ENCODE peak calls at places on chromosomes 7 and 10, in five cellular contexts. V, G, K, B and N are unnamed samples.

GRCh38 chr7:149459540-149460433 is 1.1 kb downstream of the ZNF777 start:
- DNase-seq in B (no peak), G (no peak), K (peak; percentile 19), V (peak; percentile 26), N (no peak)

GRCh38 chr10:98030991-98031431 is 590 bp upstream of the CRTAC1 start:
- DNase-seq in K (no peak), V (no peak), B (no peak), G (no peak), N (peak; percentile 10)

GRCh38 chr7:157434231-157434630 is 97.4 kb downstream of the DNAJB6 start:
- DNase-seq in B (no peak), K (no peak), G (no peak), V (no peak), N (no peak)

GRCh38 chr7:78225534-78225933 is 427.0 kb downstream of the PHTF2 start:
- DNase-seq in B (no peak), V (no peak), K (no peak), G (no peak), N (no peak)

GRCh38 chr10:91410638-91411367 is 659 bp downstream of the HECTD2 start:
- DNase-seq in V (peak; percentile 60), B (no peak), G (no peak), K (peak; percentile 16), N (no peak)

GRCh38 chr10:47384148-47384921 is at the start of gene ZNF488:
- DNase-seq in B (peak; percentile 68), G (peak; percentile 13), K (peak; percentile 71), V (peak; percentile 72), N (peak; percentile 93)

GRCh38 chr7:47428052-47428779 is 153.7 kb downstream of the TNS3 start:
- DNase-seq in B (peak; percentile 56), G (no peak), V (no peak), K (no peak), N (no peak)

GRCh38 chr10:23037561-23037960 is 57.8 kb upstream of the MSRB2 start:
- DNase-seq in V (no peak), G (no peak), B (no peak), K (no peak), N (peak; percentile 94)

GRCh38 chr10:85612378-85612775 is 754.2 kb downstream of the GRID1 start:
- DNase-seq in G (no peak), K (peak; percentile 78), V (peak; percentile 51), B (no peak), N (no peak)

GRCh38 chr7:3682028-3682712 is 381.1 kb downstream of the SDK1 start:
- DNase-seq in B (no peak), V (no peak), G (no peak), K (no peak), N (no peak)

GRCh38 chr7:3371601-3372000 is 70.5 kb downstream of the SDK1 start:
- DNase-seq in V (no peak), K (no peak), G (no peak), B (no peak), N (no peak)

GRCh38 chr10:44756235-44756634 is 154.9 kb upstream of the TMEM72 start:
- DNase-seq in K (no peak), G (no peak), V (no peak), B (no peak), N (no peak)

GRCh38 chr10:129662386-129662785 is 195.3 kb downstream of the MGMT start:
- DNase-seq in G (no peak), K (no peak), V (no peak), B (no peak), N (no peak)

GRCh38 chr7:100372694-100373093 is 593 bp upstream of the PILRA start:
- DNase-seq in K (no peak), B (no peak), V (no peak), G (no peak), N (no peak)

GRCh38 chr10:51716981-51717380 is 17.6 kb upstream of the CSTF2T start:
- DNase-seq in B (no peak), V (no peak), G (peak; percentile 36), K (no peak), N (no peak)

GRCh38 chr7:83934118-83934734 is 260.4 kb downstream of the SEMA3A start:
- DNase-seq in G (no peak), K (no peak), V (no peak), B (no peak), N (no peak)

GRCh38 chr10:36578306-36578705 is 547.1 kb upstream of the ANKRD30A start:
- DNase-seq in V (no peak), B (no peak), K (no peak), G (no peak), N (no peak)

GRCh38 chr10:4771554-4772201 is 54.3 kb upstream of the AKR1E2 start:
- DNase-seq in G (no peak), V (no peak), K (no peak), B (no peak), N (no peak)

GRCh38 chr10:17216217-17216900 is 11.7 kb upstream of the VIM start:
- DNase-seq in K (peak; percentile 58), V (peak; percentile 54), B (no peak), G (no peak), N (no peak)

GRCh38 chr10:63738410-63738809 is 217.2 kb downstream of the REEP3 start:
- DNase-seq in G (no peak), V (no peak), K (no peak), B (no peak), N (no peak)

GRCh38 chr7:115208710-115209540 is 287.0 kb downstream of the MDFIC start:
- DNase-seq in B (no peak), K (no peak), V (no peak), G (no peak), N (no peak)